ENCODE peak calls at places on chromosomes 6 and 20, in five cellular contexts. M is testis, O is brain microvascular endothelial cell, I is kidney, N is body of pancreas. R is an unnamed sample.

GRCh38 chr6:148166339-148166949 is 176.2 kb upstream of the SASH1 start:
- DNase-seq in M (no peak), O (peak; percentile 54), I (no peak), N (no peak), R (no peak)

GRCh38 chr6:87736809-87737540 is 34.9 kb upstream of the AKIRIN2 start:
- DNase-seq in M (no peak), O (no peak), I (no peak), N (no peak), R (no peak)

GRCh38 chr6:31702819-31703716 is at the start of gene ABHD16A:
- DNase-seq in M (peak; percentile 100), O (peak; percentile 98), I (peak; percentile 99), N (peak; percentile 100), R (peak; percentile 100)

GRCh38 chr6:99019341-99019740 is 71.6 kb upstream of the FBXL4 start:
- DNase-seq in M (no peak), O (no peak), I (no peak), N (no peak), R (no peak)

GRCh38 chr6:157460182-157460999 is 79.4 kb downstream of the ZDHHC14 start:
- DNase-seq in M (no peak), O (no peak), I (no peak), N (no peak), R (no peak)

GRCh38 chr6:131250121-131250520 is 114.9 kb downstream of the AKAP7 start:
- DNase-seq in M (peak; percentile 72), O (peak; percentile 40), I (peak; percentile 69), N (peak; percentile 69), R (no peak)

GRCh38 chr20:1646975-1647431 is 10.6 kb downstream of the SIRPG start:
- DNase-seq in M (no peak), O (no peak), I (no peak), N (no peak), R (no peak)

GRCh38 chr6:56490994-56491393 is 151.7 kb downstream of the DST start:
- DNase-seq in M (no peak), O (peak; percentile 39), I (no peak), N (no peak), R (no peak)

GRCh38 chr6:116515141-116515540 is 3.7 kb downstream of the CALHM5 start:
- DNase-seq in M (no peak), O (no peak), I (no peak), N (no peak), R (no peak)

GRCh38 chr6:88641178-88641903 is 322.1 kb downstream of the RNGTT start:
- DNase-seq in M (no peak), O (no peak), I (no peak), N (no peak), R (no peak)

GRCh38 chr6:22448311-22448711 is 121.1 kb upstream of the HDGFL1 start:
- DNase-seq in M (no peak), O (peak; percentile 93), I (no peak), N (no peak), R (no peak)

GRCh38 chr20:50141018-50141675 is 12.4 kb downstream of the PEDS1 start:
- DNase-seq in M (no peak), O (no peak), I (no peak), N (no peak), R (no peak)

GRCh38 chr6:90941885-90942284 is 355.0 kb upstream of the MAP3K7 start:
- DNase-seq in M (no peak), O (no peak), I (no peak), N (no peak), R (no peak)

GRCh38 chr6:24994812-24995211 is 59.1 kb upstream of the RIPOR2 start:
- DNase-seq in M (no peak), O (no peak), I (no peak), N (no peak), R (no peak)
- TF ChIP-seq CTCF in M (no peak), O (peak; percentile 29), I (no peak), N (no peak), R (no peak)

DNA sequence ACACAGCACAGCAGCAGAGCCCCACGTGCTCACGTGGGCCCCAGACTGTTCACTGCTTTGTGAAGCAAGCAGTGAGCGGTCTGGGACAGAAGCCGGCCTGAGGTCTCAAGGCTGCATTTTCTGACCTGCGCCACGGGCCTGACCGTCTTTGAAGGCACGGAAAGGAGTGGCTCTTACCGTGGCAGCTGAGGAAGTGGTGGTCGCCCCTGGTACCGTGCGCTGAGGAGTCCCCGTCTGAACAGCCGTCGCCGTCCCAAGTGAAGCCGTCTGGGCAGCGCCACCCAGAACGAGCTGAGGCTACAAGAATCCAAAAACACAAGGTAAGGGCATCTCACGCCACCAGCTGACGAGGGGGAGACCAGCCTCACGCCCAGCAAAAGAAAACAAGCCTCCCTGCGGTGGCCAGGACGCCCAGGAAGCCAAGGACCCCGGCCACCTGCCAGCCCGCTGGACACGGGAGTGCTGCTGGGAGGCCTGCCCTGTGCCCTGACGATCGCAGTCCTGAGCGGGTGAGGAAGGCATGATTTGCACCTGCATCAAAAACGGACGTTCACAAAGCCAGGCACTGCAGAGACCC is 55.7 kb downstream of the TAF4 start:
- DNase-seq in M (no peak), O (no peak), I (no peak), N (no peak), R (no peak)
- H3K27ac ChIP-seq in M (no peak overlapping the region), O (no peak overlapping the region), I (no peak overlapping the region), N (no peak overlapping the region), R (no peak overlapping the region)

GRCh38 chr6:1312444-1313363 is 806 bp downstream of the FOXQ1 start:
- DNase-seq in M (peak; percentile 26), O (no peak), I (peak; percentile 76), N (peak; percentile 49), R (peak; percentile 79)
- H3K4me3 ChIP-seq in M (peak overlapping the region; percentile 37), O (peak overlapping the region; percentile 41), I (peak overlapping the region; percentile 63), N (peak overlapping the region; percentile 11), R (peak overlapping the region; percentile 45)

GRCh38 chr20:63378115-63378429 is 16.9 kb upstream of the CHRNA4 start:
- DNase-seq in M (no peak), O (no peak), I (no peak), N (no peak), R (no peak)

GRCh38 chr20:63376283-63377250 is 15.4 kb upstream of the CHRNA4 start:
- DNase-seq in M (no peak), O (no peak), I (no peak), N (no peak), R (no peak)

GRCh38 chr20:63379296-63379695 is 18.1 kb upstream of the CHRNA4 start:
- DNase-seq in M (no peak), O (no peak), I (no peak), N (no peak), R (no peak)

GRCh38 chr20:63378626-63379025 is 17.5 kb upstream of the CHRNA4 start:
- DNase-seq in M (no peak), O (no peak), I (no peak), N (no peak), R (no peak)

DNA sequence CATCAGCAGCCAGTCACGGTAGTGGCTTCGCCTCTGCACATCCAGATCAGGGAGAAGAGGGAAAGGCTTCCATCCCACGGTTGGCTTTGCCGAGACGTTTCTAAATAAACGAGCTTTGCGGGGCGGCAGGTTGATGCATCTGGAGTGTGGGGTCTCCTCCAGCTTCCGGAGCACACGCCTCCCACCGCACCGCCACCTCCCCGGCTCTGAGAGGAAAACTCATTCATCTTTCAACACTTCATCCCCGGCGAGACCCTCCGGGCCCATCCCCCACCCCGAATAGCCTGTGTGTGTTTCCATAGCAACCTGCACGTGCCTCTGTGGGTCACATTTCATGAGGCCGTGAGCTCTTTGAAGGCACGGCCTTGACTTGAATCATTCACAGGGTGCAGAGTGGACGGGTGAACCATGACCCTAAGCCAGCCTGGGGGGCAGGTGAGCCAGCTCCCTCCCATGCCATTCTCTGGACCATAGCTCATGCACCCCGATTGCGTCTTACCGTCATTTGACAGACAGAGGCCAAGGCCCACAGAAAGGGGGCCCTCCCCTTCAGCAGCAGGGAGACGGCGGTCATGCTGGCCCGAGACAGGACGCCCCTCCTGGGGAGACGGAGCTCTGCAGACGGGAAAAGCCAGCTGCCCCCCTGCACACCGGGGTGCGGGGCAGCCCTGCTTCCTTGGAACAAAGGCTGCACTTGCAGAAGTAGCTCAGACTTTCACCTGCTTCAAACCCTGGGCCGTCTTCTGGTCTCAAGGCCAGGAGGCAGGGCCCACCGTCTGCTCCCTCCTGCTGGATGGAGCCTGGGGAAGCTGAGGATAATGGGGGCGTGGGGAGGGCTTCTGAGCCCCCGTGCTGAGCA is 16.3 kb upstream of the CHRNA4 start:
- DNase-seq in M (no peak), O (no peak), I (no peak), N (no peak), R (no peak)
- TF ChIP-seq CTCF in M (no peak), O (peak; percentile 4), I (no peak), N (no peak), R (peak; percentile 16)

DNA sequence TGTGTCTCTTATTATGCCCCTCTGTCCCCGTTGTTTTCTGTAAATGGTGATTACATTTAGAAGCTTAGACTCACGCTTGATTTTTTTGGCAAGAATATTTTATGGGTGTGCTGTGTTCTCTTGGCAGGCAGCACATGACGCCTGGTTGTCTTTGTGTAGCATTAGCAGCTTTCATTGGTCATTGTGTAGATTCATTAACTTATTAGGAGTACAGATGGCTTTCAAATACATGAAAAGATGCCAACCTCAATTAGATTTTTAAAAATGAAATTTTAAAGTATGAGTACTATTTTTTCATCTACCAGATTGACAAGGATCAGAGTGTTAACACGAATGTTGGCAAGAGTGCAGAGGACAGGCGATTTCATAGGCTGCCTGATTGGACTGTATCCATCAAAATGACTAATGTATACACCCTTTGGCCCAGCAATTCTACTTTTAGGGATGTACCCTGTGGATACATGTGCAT is 15.2 kb downstream of the COX4I2 start:
- DNase-seq in M (no peak), O (no peak), I (no peak), N (no peak), R (no peak)
- H3K27ac ChIP-seq in M (no peak overlapping the region), O (no peak overlapping the region), I (no peak overlapping the region), N (no peak overlapping the region), R (no peak overlapping the region)

GRCh38 chr6:144480518-144480917 is 195.4 kb downstream of the UTRN start:
- DNase-seq in M (no peak), O (no peak), I (no peak), N (no peak), R (no peak)
- H3K4me3 ChIP-seq in M (no peak overlapping the region), O (no peak overlapping the region), I (no peak overlapping the region), N (no peak overlapping the region), R (no peak overlapping the region)

GRCh38 chr6:74607468-74607867 is 598.4 kb downstream of the COL12A1 start:
- DNase-seq in M (no peak), O (no peak), I (no peak), N (no peak), R (no peak)
- TF ChIP-seq CTCF in M (no peak), O (no peak), I (no peak), N (no peak), R (no peak)

R was measured in WERI-Rb-1.